ENCODE peak calls at places on chromosomes 2 and 18, in nine cellular contexts. Y, W, K, N, H, D, G, F and U are unnamed samples.

GRCh38 chr2:149906871-149907270 is 319.3 kb upstream of the MMADHC start:
- DNase-seq in Y (no peak), W (no peak), K (no peak), N (no peak), H (no peak), D (no peak), G (no peak), F (no peak), U (no peak)

GRCh38 chr2:200578778-200579177 is 7.0 kb upstream of the AOX1 start:
- DNase-seq in Y (no peak), W (no peak), K (no peak), N (no peak), H (no peak), D (no peak), G (no peak), F (no peak), U (no peak)

GRCh38 chr2:95076705-95077520 is 44.7 kb downstream of the MRPS5 start:
- DNase-seq in Y (no peak), W (no peak), K (peak), N (peak), H (peak), D (no peak), G (peak), F (peak), U (no peak)

GRCh38 chr2:33110461-33110860 is 163.7 kb downstream of the LTBP1 start:
- DNase-seq in Y (no peak), W (no peak), K (no peak), N (no peak), H (no peak), D (no peak), G (no peak), F (no peak), U (no peak)

GRCh38 chr2:31028415-31028814 is 109.8 kb downstream of the GALNT14 start:
- DNase-seq in Y (no peak), W (no peak), K (no peak), N (no peak), H (no peak), D (no peak), G (no peak), F (no peak), U (no peak)

GRCh38 chr18:12278153-12278764 is 24.1 kb downstream of the CIDEA start:
- DNase-seq in Y (no peak), W (no peak), K (no peak), N (no peak), H (no peak), D (no peak), G (no peak), F (no peak), U (peak)

GRCh38 chr2:1990724-1991123 is 246.4 kb upstream of the PXDN start:
- DNase-seq in Y (no peak), W (no peak), K (no peak), N (no peak), H (peak), D (no peak), G (no peak), F (no peak), U (no peak)

GRCh38 chr2:4937550-4937949 is 754.6 kb upstream of the SOX11 start:
- DNase-seq in Y (no peak), W (no peak), K (no peak), N (no peak), H (no peak), D (no peak), G (no peak), F (no peak), U (no peak)

GRCh38 chr2:117794668-117795067 is 19.8 kb upstream of the DDX18 start:
- DNase-seq in Y (no peak), W (no peak), K (no peak), N (no peak), H (no peak), D (no peak), G (no peak), F (no peak), U (no peak)

GRCh38 chr18:36579311-36579710 is 249.5 kb downstream of the TPGS2 start:
- DNase-seq in Y (no peak), W (no peak), K (no peak), N (no peak), H (no peak), D (no peak), G (no peak), F (no peak), U (no peak)

GRCh38 chr2:70043252-70043875 is 43.9 kb upstream of the PCBP1 start:
- DNase-seq in Y (no peak), W (peak), K (no peak), N (no peak), H (no peak), D (no peak), G (no peak), F (no peak), U (no peak)

GRCh38 chr2:10331702-10332401 is 29.1 kb downstream of the HPCAL1 start:
- DNase-seq in Y (no peak), W (no peak), K (no peak), N (no peak), H (no peak), D (no peak), G (peak), F (no peak), U (no peak)

GRCh38 chr2:150548527-150548926 is 61.1 kb upstream of the RND3 start:
- DNase-seq in Y (no peak), W (no peak), K (peak), N (no peak), H (no peak), D (no peak), G (no peak), F (no peak), U (no peak)

GRCh38 chr2:227415538-227416424 is 28.0 kb upstream of the SCYGR1 start:
- DNase-seq in Y (no peak), W (peak), K (no peak), N (no peak), H (no peak), D (peak), G (no peak), F (no peak), U (no peak)

GRCh38 chr18:53971331-53971730 is 253.1 kb downstream of the MBD2 start:
- DNase-seq in Y (no peak), W (no peak), K (no peak), N (no peak), H (no peak), D (no peak), G (no peak), F (no peak), U (peak)

GRCh38 chr18:59514193-59514592 is 155.1 kb upstream of the LMAN1 start:
- DNase-seq in Y (peak), W (no peak), K (peak), N (no peak), H (no peak), D (peak), G (no peak), F (no peak), U (peak)

GRCh38 chr2:41400057-41400665 is 647.7 kb upstream of the PKDCC start:
- DNase-seq in Y (no peak), W (no peak), K (peak), N (no peak), H (no peak), D (no peak), G (no peak), F (no peak), U (no peak)

GRCh38 chr2:170530284-170530745 is 184.8 kb upstream of the SP5 start:
- DNase-seq in Y (peak), W (no peak), K (peak), N (no peak), H (peak), D (peak), G (no peak), F (no peak), U (peak)

GRCh38 chr2:86360781-86361180 is 23.4 kb upstream of the REEP1 start:
- DNase-seq in Y (no peak), W (no peak), K (no peak), N (no peak), H (no peak), D (no peak), G (no peak), F (no peak), U (no peak)

GRCh38 chr2:83459456-83459855 is 999.6 kb downstream of the SUCLG1 start:
- DNase-seq in Y (no peak), W (no peak), K (no peak), N (no peak), H (no peak), D (no peak), G (no peak), F (no peak), U (no peak)

GRCh38 chr2:180196419-180196977 is 189.4 kb upstream of the CWC22 start:
- DNase-seq in Y (no peak), W (no peak), K (no peak), N (no peak), H (no peak), D (no peak), G (no peak), F (no peak), U (no peak)

GRCh38 chr2:102296449-102296848 is 14.9 kb upstream of the IL1RL1 start:
- DNase-seq in Y (no peak), W (no peak), K (no peak), N (no peak), H (no peak), D (no peak), G (no peak), F (no peak), U (no peak)

GRCh38 chr2:2866459-2866858 is 511.2 kb downstream of the EIPR1 start:
- DNase-seq in Y (no peak), W (no peak), K (no peak), N (no peak), H (no peak), D (no peak), G (no peak), F (no peak), U (no peak)

GRCh38 chr2:130327703-130328527 is 14.8 kb upstream of the IMP4 start:
- DNase-seq in Y (no peak), W (no peak), K (no peak), N (no peak), H (no peak), D (no peak), G (no peak), F (no peak), U (peak)

GRCh38 chr2:162342841-162343240 is 1.1 kb upstream of the GCA start:
- DNase-seq in Y (no peak), W (no peak), K (no peak), N (no peak), H (no peak), D (no peak), G (no peak), F (no peak), U (no peak)

GRCh38 chr2:84991404-84992151 is 20.6 kb downstream of the KCMF1 start:
- DNase-seq in Y (no peak), W (no peak), K (no peak), N (no peak), H (no peak), D (no peak), G (no peak), F (no peak), U (peak)

GRCh38 chr2:218536804-218537494 is 31.2 kb downstream of the USP37 start:
- DNase-seq in Y (no peak), W (no peak), K (no peak), N (no peak), H (no peak), D (no peak), G (no peak), F (no peak), U (no peak)

GRCh38 chr2:120446236-120447121 is 100.5 kb downstream of the INHBB start:
- DNase-seq in Y (no peak), W (no peak), K (no peak), N (no peak), H (no peak), D (no peak), G (no peak), F (no peak), U (no peak)

GRCh38 chr2:62362561-62362960 is 143.4 kb downstream of the TMEM17 start:
- DNase-seq in Y (no peak), W (no peak), K (no peak), N (no peak), H (no peak), D (no peak), G (no peak), F (no peak), U (no peak)

GRCh38 chr2:241777167-241777685 is 604 bp downstream of the GAL3ST2 start:
- DNase-seq in Y (no peak), W (no peak), K (no peak), N (no peak), H (no peak), D (no peak), G (no peak), F (no peak), U (no peak)

GRCh38 chr2:235538989-235539388 is 45.1 kb downstream of the AGAP1 start:
- DNase-seq in Y (no peak), W (no peak), K (no peak), N (no peak), H (no peak), D (no peak), G (no peak), F (no peak), U (no peak)

GRCh38 chr2:41498791-41499190 is 549.0 kb upstream of the PKDCC start:
- DNase-seq in Y (no peak), W (no peak), K (no peak), N (no peak), H (no peak), D (no peak), G (no peak), F (no peak), U (no peak)

GRCh38 chr2:85768713-85769112 is 14.9 kb downstream of the ATOH8 start:
- DNase-seq in Y (no peak), W (no peak), K (no peak), N (no peak), H (peak), D (peak), G (no peak), F (no peak), U (no peak)

GRCh38 chr2:165927353-165927752 is 26.2 kb downstream of the TTC21B start:
- DNase-seq in Y (no peak), W (no peak), K (no peak), N (no peak), H (no peak), D (no peak), G (no peak), F (no peak), U (no peak)

GRCh38 chr2:74712223-74713053 is 58.4 kb downstream of the SEMA4F start:
- DNase-seq in Y (no peak), W (no peak), K (no peak), N (no peak), H (no peak), D (no peak), G (no peak), F (no peak), U (no peak)

GRCh38 chr18:27030403-27030802 is 154.7 kb downstream of the CHST9 start:
- DNase-seq in Y (no peak), W (no peak), K (no peak), N (no peak), H (no peak), D (no peak), G (no peak), F (no peak), U (no peak)